ENCODE peak calls at places on chromosomes 4 and X, in six cellular contexts. B is Calu3; J is Daoy; Y is HFF-Myc; A is stimulated activated CD8-positive, alpha-beta memory T cell treated with anti-CD3 and anti-CD28 coated beads, Interleukin-15, amount 100 ng/mL, for 1 hour; L is KBM-7. Q is an unnamed sample.

GRCh38 chr4:66048861-66049260 is 378.6 kb upstream of the EPHA5 start:
- DNase-seq in B (no peak), J (no peak), Y (no peak), A (no peak), L (no peak), Q (no peak)

GRCh38 chrX:47502591-47503222 is 19.7 kb upstream of the ZNF41 start:
- DNase-seq in B (no peak), J (no peak), Y (no peak), A (no peak), L (no peak), Q (no peak)

GRCh38 chr4:166259081-166259480 is 386.0 kb downstream of the TLL1 start:
- DNase-seq in B (no peak), J (no peak), Y (no peak), A (no peak), L (no peak), Q (no peak)

GRCh38 chrX:104854790-104855340 is 288.9 kb downstream of the IL1RAPL2 start:
- DNase-seq in B (no peak), J (peak), Y (no peak), A (no peak), L (no peak), Q (no peak)

GRCh38 chr4:105246712-105247111 is 100.0 kb downstream of the TET2 start:
- DNase-seq in B (no peak), J (no peak), Y (peak), A (no peak), L (no peak), Q (no peak)

GRCh38 chrX:135973025-135973547 is 702 bp downstream of the MMGT1 start:
- DNase-seq in B (peak), J (peak), Y (no peak), A (no peak), L (no peak), Q (peak)

GRCh38 chr4:6268650-6269399 is 825 bp upstream of the WFS1 start:
- DNase-seq in B (no peak), J (no peak), Y (no peak), A (no peak), L (no peak), Q (no peak)

GRCh38 chrX:94435799-94436198 is 761.8 kb downstream of the FAM133A start:
- DNase-seq in B (no peak), J (no peak), Y (no peak), A (no peak), L (no peak), Q (no peak)

GRCh38 chrX:56728752-56729151 is 291 bp upstream of the NBDY start:
- DNase-seq in B (peak), J (peak), Y (no peak), A (no peak), L (no peak), Q (peak)

GRCh38 chrX:7889138-7889537 is 38.1 kb downstream of the PNPLA4 start:
- DNase-seq in B (no peak), J (no peak), Y (no peak), A (no peak), L (no peak), Q (no peak)

GRCh38 chr4:142416711-142417275 is 429.3 kb downstream of the INPP4B start:
- DNase-seq in B (no peak), J (no peak), Y (no peak), A (no peak), L (no peak), Q (no peak)

GRCh38 chrX:119880552-119881437 is 9.2 kb downstream of the NDUFA1 start:
- DNase-seq in B (peak), J (peak), Y (peak), A (no peak), L (peak), Q (peak)

GRCh38 chr4:125433453-125433852 is 118.7 kb downstream of the FAT4 start:
- DNase-seq in B (no peak), J (peak), Y (peak), A (no peak), L (no peak), Q (no peak)

GRCh38 chr4:169619518-169619957 is 840 bp upstream of the CLCN3 start:
- DNase-seq in B (peak), J (peak), Y (no peak), A (peak), L (peak), Q (peak)

GRCh38 chr4:183636923-183637322 is 22.1 kb downstream of the RWDD4 start:
- DNase-seq in B (peak), J (peak), Y (no peak), A (no peak), L (no peak), Q (peak)

GRCh38 chr4:38663021-38663800 is 788 bp upstream of the KLF3 start:
- DNase-seq in B (no peak), J (peak), Y (no peak), A (no peak), L (peak), Q (peak)

GRCh38 chrX:20412871-20413486 is 146.3 kb upstream of the RPS6KA3 start:
- DNase-seq in B (no peak), J (no peak), Y (no peak), A (no peak), L (peak), Q (no peak)

GRCh38 chrX:120120223-120120622 is 4.5 kb upstream of the RHOXF1 start:
- DNase-seq in B (no peak), J (peak), Y (no peak), A (no peak), L (no peak), Q (no peak)